ENCODE peak calls at places on chromosomes 12 and 14, in seven cellular contexts. B is activated naive CD4-positive, alpha-beta T cell treated with anti-CD3 and anti-CD28 coated beads, Interleukin-2, amount 10 ng/mL, durations not matched to agents 7 days and 5 days; C is fibroblast of lung; S is A549; D is transverse colon; L is left kidney; Z is GM12892. Q is an unnamed sample.
A peak's percentile ranks its signal among the peaks of the same experiment; 100 is the strongest.

GRCh38 chr14:98889107-98889835 is 382.7 kb downstream of the BCL11B start:
- DNase-seq in B (no peak), C (no peak), S (no peak), D (no peak), L (no peak), Z (no peak), Q (no peak)

GRCh38 chr12:15206338-15206737 is 14.9 kb downstream of the RERG start:
- DNase-seq in B (no peak), C (no peak), S (no peak), D (no peak), L (no peak), Z (no peak), Q (no peak)

GRCh38 chr12:19194963-19195362 is 65.4 kb downstream of the PLEKHA5 start:
- DNase-seq in B (no peak), C (no peak), S (no peak), D (no peak), L (no peak), Z (no peak), Q (no peak)

GRCh38 chr12:80937391-80938238 is at the start of gene LIN7A:
- DNase-seq in B (no peak), C (peak; percentile 63), S (peak; percentile 23), D (peak; percentile 14), L (no peak), Z (peak; percentile 20), Q (no peak)

GRCh38 chr12:83149987-83150386 is 463.3 kb downstream of the TMTC2 start:
- DNase-seq in B (no peak), C (no peak), S (no peak), D (no peak), L (no peak), Z (no peak), Q (no peak)

GRCh38 chr12:9335867-9336266 is 127.7 kb upstream of the PZP start:
- DNase-seq in B (no peak), C (no peak), S (no peak), D (no peak), L (no peak), Z (no peak), Q (no peak)

GRCh38 chr14:104246401-104247335 is 108.3 kb downstream of the KIF26A start:
- DNase-seq in B (peak; percentile 13), C (no peak), S (no peak), D (no peak), L (no peak), Z (no peak), Q (no peak)

GRCh38 chr14:54275997-54276396 is 120.8 kb upstream of the CDKN3 start:
- DNase-seq in B (no peak), C (no peak), S (no peak), D (no peak), L (peak; percentile 36), Z (no peak), Q (no peak)

GRCh38 chr14:71748196-71748595 is 184.0 kb upstream of the RGS6 start:
- DNase-seq in B (no peak), C (no peak), S (no peak), D (no peak), L (no peak), Z (no peak), Q (no peak)